ENCODE peak calls at places on chromosomes 13 and 19, in ten cellular contexts. One of them, this sample, is unnamed.

GRCh38 chr19:1074512-1075283 is 7.7 kb downstream of the ARHGAP45 start:
- DNase-seq in effector memory CD8-positive, alpha-beta T cell: peak
- DNase-seq in AG04449: no peak
- DNase-seq in nephron progenitor cell: no peak
- DNase-seq in activated CD4-positive, CD25-positive, alpha-beta regulatory T cell treated with anti-CD3 and anti-CD28 coated beads, Interleukin-2, amount 50 U/mL, for 16 hours: peak
- DNase-seq in T-helper 2 cell: peak
- DNase-seq in naive B cell: peak
- DNase-seq in CD8-positive, alpha-beta T cell: peak
- DNase-seq in CD4-positive, alpha-beta T cell: peak
- DNase-seq in AG10803: no peak
- DNase-seq in this sample: peak

GRCh38 chr19:9797871-9798270 is 21.0 kb downstream of the FBXL12 start:
- DNase-seq in effector memory CD8-positive, alpha-beta T cell: no peak
- DNase-seq in AG04449: no peak
- DNase-seq in nephron progenitor cell: no peak
- DNase-seq in activated CD4-positive, CD25-positive, alpha-beta regulatory T cell treated with anti-CD3 and anti-CD28 coated beads, Interleukin-2, amount 50 U/mL, for 16 hours: no peak
- DNase-seq in T-helper 2 cell: no peak
- DNase-seq in naive B cell: no peak
- DNase-seq in CD8-positive, alpha-beta T cell: no peak
- DNase-seq in CD4-positive, alpha-beta T cell: no peak
- DNase-seq in AG10803: no peak
- DNase-seq in this sample: no peak

GRCh38 chr19:8481616-8482015 is 20.8 kb downstream of the PRAM1 start:
- DNase-seq in effector memory CD8-positive, alpha-beta T cell: no peak
- DNase-seq in AG04449: no peak
- DNase-seq in nephron progenitor cell: no peak
- DNase-seq in activated CD4-positive, CD25-positive, alpha-beta regulatory T cell treated with anti-CD3 and anti-CD28 coated beads, Interleukin-2, amount 50 U/mL, for 16 hours: no peak
- DNase-seq in T-helper 2 cell: no peak
- DNase-seq in naive B cell: no peak
- DNase-seq in CD8-positive, alpha-beta T cell: no peak
- DNase-seq in CD4-positive, alpha-beta T cell: no peak
- DNase-seq in AG10803: no peak
- DNase-seq in this sample: no peak

GRCh38 chr13:109955598-109955997 is 169.2 kb upstream of the IRS2 start:
- DNase-seq in effector memory CD8-positive, alpha-beta T cell: no peak
- DNase-seq in AG04449: no peak
- DNase-seq in nephron progenitor cell: no peak
- DNase-seq in activated CD4-positive, CD25-positive, alpha-beta regulatory T cell treated with anti-CD3 and anti-CD28 coated beads, Interleukin-2, amount 50 U/mL, for 16 hours: no peak
- DNase-seq in T-helper 2 cell: no peak
- DNase-seq in naive B cell: no peak
- DNase-seq in CD8-positive, alpha-beta T cell: no peak
- DNase-seq in CD4-positive, alpha-beta T cell: no peak
- DNase-seq in AG10803: peak
- DNase-seq in this sample: no peak

GRCh38 chr19:291561-292280 is 518 bp upstream of the PLPP2 start:
- DNase-seq in effector memory CD8-positive, alpha-beta T cell: no peak
- DNase-seq in AG04449: no peak
- DNase-seq in nephron progenitor cell: no peak
- DNase-seq in activated CD4-positive, CD25-positive, alpha-beta regulatory T cell treated with anti-CD3 and anti-CD28 coated beads, Interleukin-2, amount 50 U/mL, for 16 hours: no peak
- DNase-seq in T-helper 2 cell: no peak
- DNase-seq in naive B cell: no peak
- DNase-seq in CD8-positive, alpha-beta T cell: no peak
- DNase-seq in CD4-positive, alpha-beta T cell: no peak
- DNase-seq in AG10803: no peak
- DNase-seq in this sample: no peak

GRCh38 chr19:16928351-16928750 is 39.6 kb downstream of the F2RL3 start:
- DNase-seq in effector memory CD8-positive, alpha-beta T cell: no peak
- DNase-seq in AG04449: no peak
- DNase-seq in nephron progenitor cell: no peak
- DNase-seq in activated CD4-positive, CD25-positive, alpha-beta regulatory T cell treated with anti-CD3 and anti-CD28 coated beads, Interleukin-2, amount 50 U/mL, for 16 hours: no peak
- DNase-seq in T-helper 2 cell: no peak
- DNase-seq in naive B cell: no peak
- DNase-seq in CD8-positive, alpha-beta T cell: no peak
- DNase-seq in CD4-positive, alpha-beta T cell: no peak
- DNase-seq in AG10803: no peak
- DNase-seq in this sample: no peak

GRCh38 chr13:41502676-41503075 is 45.3 kb downstream of the RGCC start:
- DNase-seq in effector memory CD8-positive, alpha-beta T cell: no peak
- DNase-seq in AG04449: no peak
- DNase-seq in nephron progenitor cell: no peak
- DNase-seq in activated CD4-positive, CD25-positive, alpha-beta regulatory T cell treated with anti-CD3 and anti-CD28 coated beads, Interleukin-2, amount 50 U/mL, for 16 hours: no peak
- DNase-seq in T-helper 2 cell: no peak
- DNase-seq in naive B cell: peak
- DNase-seq in CD8-positive, alpha-beta T cell: peak
- DNase-seq in CD4-positive, alpha-beta T cell: no peak
- DNase-seq in AG10803: no peak
- DNase-seq in this sample: peak

GRCh38 chr13:102856603-102857002 is 10.8 kb downstream of the ERCC5 start:
- DNase-seq in effector memory CD8-positive, alpha-beta T cell: no peak
- DNase-seq in AG04449: no peak
- DNase-seq in nephron progenitor cell: no peak
- DNase-seq in activated CD4-positive, CD25-positive, alpha-beta regulatory T cell treated with anti-CD3 and anti-CD28 coated beads, Interleukin-2, amount 50 U/mL, for 16 hours: no peak
- DNase-seq in T-helper 2 cell: no peak
- DNase-seq in naive B cell: no peak
- DNase-seq in CD8-positive, alpha-beta T cell: no peak
- DNase-seq in CD4-positive, alpha-beta T cell: no peak
- DNase-seq in AG10803: peak
- DNase-seq in this sample: no peak

GRCh38 chr13:95191821-95192220 is 109.4 kb downstream of the ABCC4 start:
- DNase-seq in effector memory CD8-positive, alpha-beta T cell: peak
- DNase-seq in AG04449: peak
- DNase-seq in nephron progenitor cell: peak
- DNase-seq in activated CD4-positive, CD25-positive, alpha-beta regulatory T cell treated with anti-CD3 and anti-CD28 coated beads, Interleukin-2, amount 50 U/mL, for 16 hours: peak
- DNase-seq in T-helper 2 cell: peak
- DNase-seq in naive B cell: peak
- DNase-seq in CD8-positive, alpha-beta T cell: peak
- DNase-seq in CD4-positive, alpha-beta T cell: peak
- DNase-seq in AG10803: peak
- DNase-seq in this sample: peak

GRCh38 chr13:28792992-28793391 is 27.1 kb upstream of the MTUS2 start:
- DNase-seq in effector memory CD8-positive, alpha-beta T cell: no peak
- DNase-seq in AG04449: peak
- DNase-seq in nephron progenitor cell: no peak
- DNase-seq in activated CD4-positive, CD25-positive, alpha-beta regulatory T cell treated with anti-CD3 and anti-CD28 coated beads, Interleukin-2, amount 50 U/mL, for 16 hours: no peak
- DNase-seq in T-helper 2 cell: no peak
- DNase-seq in naive B cell: no peak
- DNase-seq in CD8-positive, alpha-beta T cell: no peak
- DNase-seq in CD4-positive, alpha-beta T cell: no peak
- DNase-seq in AG10803: peak
- DNase-seq in this sample: no peak

GRCh38 chr13:70964124-70964523 is 855.9 kb upstream of the KLHL1 start:
- DNase-seq in effector memory CD8-positive, alpha-beta T cell: no peak
- DNase-seq in AG04449: no peak
- DNase-seq in nephron progenitor cell: no peak
- DNase-seq in activated CD4-positive, CD25-positive, alpha-beta regulatory T cell treated with anti-CD3 and anti-CD28 coated beads, Interleukin-2, amount 50 U/mL, for 16 hours: no peak
- DNase-seq in T-helper 2 cell: no peak
- DNase-seq in naive B cell: no peak
- DNase-seq in CD8-positive, alpha-beta T cell: no peak
- DNase-seq in CD4-positive, alpha-beta T cell: no peak
- DNase-seq in AG10803: no peak
- DNase-seq in this sample: no peak

GRCh38 chr19:6343462-6343861 is 10.1 kb upstream of the ACER1 start:
- DNase-seq in effector memory CD8-positive, alpha-beta T cell: no peak
- DNase-seq in AG04449: no peak
- DNase-seq in nephron progenitor cell: no peak
- DNase-seq in activated CD4-positive, CD25-positive, alpha-beta regulatory T cell treated with anti-CD3 and anti-CD28 coated beads, Interleukin-2, amount 50 U/mL, for 16 hours: no peak
- DNase-seq in T-helper 2 cell: no peak
- DNase-seq in naive B cell: no peak
- DNase-seq in CD8-positive, alpha-beta T cell: no peak
- DNase-seq in CD4-positive, alpha-beta T cell: no peak
- DNase-seq in AG10803: no peak
- DNase-seq in this sample: no peak

GRCh38 chr13:98050041-98050466 is 92.8 kb upstream of the FARP1 start:
- DNase-seq in effector memory CD8-positive, alpha-beta T cell: no peak
- DNase-seq in AG04449: no peak
- DNase-seq in nephron progenitor cell: no peak
- DNase-seq in activated CD4-positive, CD25-positive, alpha-beta regulatory T cell treated with anti-CD3 and anti-CD28 coated beads, Interleukin-2, amount 50 U/mL, for 16 hours: no peak
- DNase-seq in T-helper 2 cell: no peak
- DNase-seq in naive B cell: no peak
- DNase-seq in CD8-positive, alpha-beta T cell: no peak
- DNase-seq in CD4-positive, alpha-beta T cell: no peak
- DNase-seq in AG10803: no peak
- DNase-seq in this sample: no peak

GRCh38 chr19:52734340-52734892 is 428 bp downstream of the ZNF611 start:
- DNase-seq in effector memory CD8-positive, alpha-beta T cell: no peak
- DNase-seq in AG04449: no peak
- DNase-seq in nephron progenitor cell: peak
- DNase-seq in activated CD4-positive, CD25-positive, alpha-beta regulatory T cell treated with anti-CD3 and anti-CD28 coated beads, Interleukin-2, amount 50 U/mL, for 16 hours: no peak
- DNase-seq in T-helper 2 cell: no peak
- DNase-seq in naive B cell: no peak
- DNase-seq in CD8-positive, alpha-beta T cell: no peak
- DNase-seq in CD4-positive, alpha-beta T cell: no peak
- DNase-seq in AG10803: peak
- DNase-seq in this sample: no peak

GRCh38 chr13:95623141-95623540 is 21.4 kb downstream of the DZIP1 start:
- DNase-seq in effector memory CD8-positive, alpha-beta T cell: no peak
- DNase-seq in AG04449: no peak
- DNase-seq in nephron progenitor cell: no peak
- DNase-seq in activated CD4-positive, CD25-positive, alpha-beta regulatory T cell treated with anti-CD3 and anti-CD28 coated beads, Interleukin-2, amount 50 U/mL, for 16 hours: no peak
- DNase-seq in T-helper 2 cell: no peak
- DNase-seq in naive B cell: no peak
- DNase-seq in CD8-positive, alpha-beta T cell: no peak
- DNase-seq in CD4-positive, alpha-beta T cell: no peak
- DNase-seq in AG10803: no peak
- DNase-seq in this sample: no peak

GRCh38 chr13:100533588-100534041 is 55.0 kb downstream of the GGACT start:
- DNase-seq in effector memory CD8-positive, alpha-beta T cell: no peak
- DNase-seq in AG04449: no peak
- DNase-seq in nephron progenitor cell: no peak
- DNase-seq in activated CD4-positive, CD25-positive, alpha-beta regulatory T cell treated with anti-CD3 and anti-CD28 coated beads, Interleukin-2, amount 50 U/mL, for 16 hours: no peak
- DNase-seq in T-helper 2 cell: no peak
- DNase-seq in naive B cell: no peak
- DNase-seq in CD8-positive, alpha-beta T cell: no peak
- DNase-seq in CD4-positive, alpha-beta T cell: no peak
- DNase-seq in AG10803: no peak
- DNase-seq in this sample: no peak

GRCh38 chr19:38209671-38210457 is 14.2 kb downstream of the DPF1 start:
- DNase-seq in effector memory CD8-positive, alpha-beta T cell: no peak
- DNase-seq in AG04449: no peak
- DNase-seq in nephron progenitor cell: peak
- DNase-seq in activated CD4-positive, CD25-positive, alpha-beta regulatory T cell treated with anti-CD3 and anti-CD28 coated beads, Interleukin-2, amount 50 U/mL, for 16 hours: no peak
- DNase-seq in T-helper 2 cell: no peak
- DNase-seq in naive B cell: no peak
- DNase-seq in CD8-positive, alpha-beta T cell: no peak
- DNase-seq in CD4-positive, alpha-beta T cell: no peak
- DNase-seq in AG10803: peak
- DNase-seq in this sample: no peak

GRCh38 chr13:110490009-110490770 is 71.3 kb downstream of the RAB20 start:
- DNase-seq in effector memory CD8-positive, alpha-beta T cell: no peak
- DNase-seq in AG04449: no peak
- DNase-seq in nephron progenitor cell: no peak
- DNase-seq in activated CD4-positive, CD25-positive, alpha-beta regulatory T cell treated with anti-CD3 and anti-CD28 coated beads, Interleukin-2, amount 50 U/mL, for 16 hours: no peak
- DNase-seq in T-helper 2 cell: no peak
- DNase-seq in naive B cell: no peak
- DNase-seq in CD8-positive, alpha-beta T cell: no peak
- DNase-seq in CD4-positive, alpha-beta T cell: no peak
- DNase-seq in AG10803: no peak
- DNase-seq in this sample: no peak

GRCh38 chr13:26656919-26657318 is 99.4 kb downstream of the WASF3 start:
- DNase-seq in effector memory CD8-positive, alpha-beta T cell: no peak
- DNase-seq in AG04449: peak
- DNase-seq in nephron progenitor cell: no peak
- DNase-seq in activated CD4-positive, CD25-positive, alpha-beta regulatory T cell treated with anti-CD3 and anti-CD28 coated beads, Interleukin-2, amount 50 U/mL, for 16 hours: no peak
- DNase-seq in T-helper 2 cell: no peak
- DNase-seq in naive B cell: no peak
- DNase-seq in CD8-positive, alpha-beta T cell: no peak
- DNase-seq in CD4-positive, alpha-beta T cell: no peak
- DNase-seq in AG10803: peak
- DNase-seq in this sample: no peak

GRCh38 chr19:46812898-46813569 is 24.6 kb upstream of the SLC1A5 start:
- DNase-seq in effector memory CD8-positive, alpha-beta T cell: no peak
- DNase-seq in AG04449: no peak
- DNase-seq in nephron progenitor cell: peak
- DNase-seq in activated CD4-positive, CD25-positive, alpha-beta regulatory T cell treated with anti-CD3 and anti-CD28 coated beads, Interleukin-2, amount 50 U/mL, for 16 hours: no peak
- DNase-seq in T-helper 2 cell: no peak
- DNase-seq in naive B cell: no peak
- DNase-seq in CD8-positive, alpha-beta T cell: no peak
- DNase-seq in CD4-positive, alpha-beta T cell: no peak
- DNase-seq in AG10803: no peak
- DNase-seq in this sample: no peak

GRCh38 chr13:29925457-29925856 is 75.0 kb upstream of the UBL3 start:
- DNase-seq in effector memory CD8-positive, alpha-beta T cell: no peak
- DNase-seq in AG04449: no peak
- DNase-seq in nephron progenitor cell: no peak
- DNase-seq in activated CD4-positive, CD25-positive, alpha-beta regulatory T cell treated with anti-CD3 and anti-CD28 coated beads, Interleukin-2, amount 50 U/mL, for 16 hours: no peak
- DNase-seq in T-helper 2 cell: no peak
- DNase-seq in naive B cell: no peak
- DNase-seq in CD8-positive, alpha-beta T cell: no peak
- DNase-seq in CD4-positive, alpha-beta T cell: no peak
- DNase-seq in AG10803: peak
- DNase-seq in this sample: no peak

GRCh38 chr13:85544756-85545155 is 254.5 kb downstream of the SLITRK6 start:
- DNase-seq in effector memory CD8-positive, alpha-beta T cell: no peak
- DNase-seq in AG04449: no peak
- DNase-seq in nephron progenitor cell: no peak
- DNase-seq in activated CD4-positive, CD25-positive, alpha-beta regulatory T cell treated with anti-CD3 and anti-CD28 coated beads, Interleukin-2, amount 50 U/mL, for 16 hours: no peak
- DNase-seq in T-helper 2 cell: no peak
- DNase-seq in naive B cell: no peak
- DNase-seq in CD8-positive, alpha-beta T cell: no peak
- DNase-seq in CD4-positive, alpha-beta T cell: no peak
- DNase-seq in AG10803: no peak
- DNase-seq in this sample: no peak

GRCh38 chr19:283395-283794 is 7.8 kb downstream of the PLPP2 start:
- DNase-seq in effector memory CD8-positive, alpha-beta T cell: no peak
- DNase-seq in AG04449: no peak
- DNase-seq in nephron progenitor cell: no peak
- DNase-seq in activated CD4-positive, CD25-positive, alpha-beta regulatory T cell treated with anti-CD3 and anti-CD28 coated beads, Interleukin-2, amount 50 U/mL, for 16 hours: no peak
- DNase-seq in T-helper 2 cell: no peak
- DNase-seq in naive B cell: no peak
- DNase-seq in CD8-positive, alpha-beta T cell: no peak
- DNase-seq in CD4-positive, alpha-beta T cell: no peak
- DNase-seq in AG10803: no peak
- DNase-seq in this sample: no peak

GRCh38 chr13:99830931-99831330 is 140.6 kb downstream of the ZIC5 start:
- DNase-seq in effector memory CD8-positive, alpha-beta T cell: no peak
- DNase-seq in AG04449: no peak
- DNase-seq in nephron progenitor cell: no peak
- DNase-seq in activated CD4-positive, CD25-positive, alpha-beta regulatory T cell treated with anti-CD3 and anti-CD28 coated beads, Interleukin-2, amount 50 U/mL, for 16 hours: no peak
- DNase-seq in T-helper 2 cell: no peak
- DNase-seq in naive B cell: no peak
- DNase-seq in CD8-positive, alpha-beta T cell: no peak
- DNase-seq in CD4-positive, alpha-beta T cell: no peak
- DNase-seq in AG10803: no peak
- DNase-seq in this sample: no peak

GRCh38 chr19:13055213-13056051 is 47.2 kb downstream of the LYL1 start:
- DNase-seq in effector memory CD8-positive, alpha-beta T cell: no peak
- DNase-seq in AG04449: peak
- DNase-seq in nephron progenitor cell: peak
- DNase-seq in activated CD4-positive, CD25-positive, alpha-beta regulatory T cell treated with anti-CD3 and anti-CD28 coated beads, Interleukin-2, amount 50 U/mL, for 16 hours: no peak
- DNase-seq in T-helper 2 cell: no peak
- DNase-seq in naive B cell: no peak
- DNase-seq in CD8-positive, alpha-beta T cell: no peak
- DNase-seq in CD4-positive, alpha-beta T cell: no peak
- DNase-seq in AG10803: peak
- DNase-seq in this sample: no peak

GRCh38 chr13:33642374-33643065 is 175.4 kb upstream of the RFC3 start:
- DNase-seq in effector memory CD8-positive, alpha-beta T cell: no peak
- DNase-seq in AG04449: no peak
- DNase-seq in nephron progenitor cell: no peak
- DNase-seq in activated CD4-positive, CD25-positive, alpha-beta regulatory T cell treated with anti-CD3 and anti-CD28 coated beads, Interleukin-2, amount 50 U/mL, for 16 hours: no peak
- DNase-seq in T-helper 2 cell: no peak
- DNase-seq in naive B cell: no peak
- DNase-seq in CD8-positive, alpha-beta T cell: no peak
- DNase-seq in CD4-positive, alpha-beta T cell: no peak
- DNase-seq in AG10803: peak
- DNase-seq in this sample: no peak

GRCh38 chr13:52137489-52137888 is 8.6 kb upstream of the NEK5 start:
- DNase-seq in effector memory CD8-positive, alpha-beta T cell: no peak
- DNase-seq in AG04449: no peak
- DNase-seq in nephron progenitor cell: no peak
- DNase-seq in activated CD4-positive, CD25-positive, alpha-beta regulatory T cell treated with anti-CD3 and anti-CD28 coated beads, Interleukin-2, amount 50 U/mL, for 16 hours: no peak
- DNase-seq in T-helper 2 cell: no peak
- DNase-seq in naive B cell: no peak
- DNase-seq in CD8-positive, alpha-beta T cell: no peak
- DNase-seq in CD4-positive, alpha-beta T cell: no peak
- DNase-seq in AG10803: no peak
- DNase-seq in this sample: no peak

GRCh38 chr19:48000846-48001245 is 6.4 kb downstream of the ELSPBP1 start:
- DNase-seq in effector memory CD8-positive, alpha-beta T cell: no peak
- DNase-seq in AG04449: no peak
- DNase-seq in nephron progenitor cell: no peak
- DNase-seq in activated CD4-positive, CD25-positive, alpha-beta regulatory T cell treated with anti-CD3 and anti-CD28 coated beads, Interleukin-2, amount 50 U/mL, for 16 hours: no peak
- DNase-seq in T-helper 2 cell: no peak
- DNase-seq in naive B cell: no peak
- DNase-seq in CD8-positive, alpha-beta T cell: no peak
- DNase-seq in CD4-positive, alpha-beta T cell: no peak
- DNase-seq in AG10803: no peak
- DNase-seq in this sample: no peak

This sample was measured in germinal center.